ENCODE peak calls at places on chromosome 17, in seven cellular contexts. A, Z, U, S, H, J and W are unnamed samples.

GRCh38 chr17:49996495-49997255 is 1.7 kb upstream of the DLX3 start:
- DNase-seq in A (peak; percentile 56), Z (peak; percentile 56), U (no peak), S (peak; percentile 40), H (peak; percentile 91), J (no peak), W (peak; percentile 45)

GRCh38 chr17:78558181-78558850 is 18.9 kb downstream of the DNAH17 start:
- DNase-seq in A (no peak), Z (no peak), U (no peak), S (peak; percentile 30), H (no peak), J (no peak), W (no peak)

GRCh38 chr17:50638851-50639767 is 4.4 kb downstream of the ABCC3 start:
- DNase-seq in A (no peak), Z (peak; percentile 98), U (peak; percentile 99), S (peak; percentile 99), H (peak; percentile 87), J (peak; percentile 89), W (peak; percentile 98)

GRCh38 chr17:6269474-6269873 is 165.4 kb downstream of the AIPL1 start:
- DNase-seq in A (no peak), Z (no peak), U (no peak), S (peak; percentile 40), H (no peak), J (peak; percentile 4), W (peak; percentile 27)

GRCh38 chr17:78337244-78338109 is 22.4 kb downstream of the SOCS3 start:
- DNase-seq in A (no peak), Z (no peak), U (peak; percentile 90), S (peak; percentile 75), H (no peak), J (no peak), W (peak; percentile 23)

GRCh38 chr17:32529604-32530003 is 42.8 kb downstream of the CDK5R1 start:
- DNase-seq in A (no peak), Z (no peak), U (no peak), S (peak; percentile 34), H (no peak), J (no peak), W (no peak)

GRCh38 chr17:38705803-38706624 is 941 bp downstream of the MLLT6 start:
- DNase-seq in A (no peak), Z (no peak), U (no peak), S (peak; percentile 53), H (peak; percentile 79), J (no peak), W (peak; percentile 75)

GRCh38 chr17:42361781-42362186 is 26.5 kb downstream of the STAT3 start:
- DNase-seq in A (no peak), Z (no peak), U (no peak), S (no peak), H (no peak), J (no peak), W (peak; percentile 61)

GRCh38 chr17:82489851-82490511 is 29.6 kb upstream of the FOXK2 start:
- DNase-seq in A (no peak), Z (no peak), U (no peak), S (no peak), H (no peak), J (no peak), W (no peak)

GRCh38 chr17:28882154-28882895 is 15.2 kb downstream of the FLOT2 start:
- DNase-seq in A (no peak), Z (no peak), U (no peak), S (no peak), H (no peak), J (no peak), W (no peak)

GRCh38 chr17:18257268-18257681 is 1.3 kb downstream of the FLII start:
- DNase-seq in A (no peak), Z (peak; percentile 50), U (peak; percentile 81), S (no peak), H (peak; percentile 61), J (no peak), W (no peak)

GRCh38 chr17:81241648-81242420 is 2.7 kb downstream of the NDUFAF8 start:
- DNase-seq in A (peak; percentile 50), Z (peak; percentile 50), U (no peak), S (peak; percentile 48), H (peak; percentile 83), J (no peak), W (no peak)

GRCh38 chr17:7380321-7380720 is 568 bp upstream of the TNK1 start:
- DNase-seq in A (no peak), Z (peak; percentile 62), U (no peak), S (peak; percentile 71), H (peak; percentile 71), J (no peak), W (peak; percentile 52)

GRCh38 chr17:11177340-11177739 is 63.7 kb upstream of the SHISA6 start:
- DNase-seq in A (no peak), Z (no peak), U (no peak), S (no peak), H (no peak), J (no peak), W (no peak)

GRCh38 chr17:5510776-5511175 is 24.4 kb downstream of the MIS12 start:
- DNase-seq in A (no peak), Z (no peak), U (no peak), S (no peak), H (no peak), J (no peak), W (no peak)

GRCh38 chr17:28124962-28125361 is 82.5 kb downstream of the NLK start:
- DNase-seq in A (no peak), Z (no peak), U (no peak), S (no peak), H (no peak), J (no peak), W (no peak)

GRCh38 chr17:82118178-82118814 is 20.3 kb upstream of the FASN start:
- DNase-seq in A (no peak), Z (no peak), U (no peak), S (no peak), H (no peak), J (no peak), W (no peak)

GRCh38 chr17:73986641-73987177 is 216.8 kb upstream of the RPL38 start:
- DNase-seq in A (no peak), Z (no peak), U (no peak), S (no peak), H (no peak), J (no peak), W (no peak)

GRCh38 chr17:18280766-18281165 is 20.3 kb downstream of the MIEF2 start:
- DNase-seq in A (no peak), Z (no peak), U (no peak), S (peak; percentile 14), H (no peak), J (no peak), W (no peak)

GRCh38 chr17:39181303-39181702 is 15.3 kb upstream of the ARL5C start:
- DNase-seq in A (no peak), Z (no peak), U (no peak), S (no peak), H (no peak), J (no peak), W (no peak)

DNA sequence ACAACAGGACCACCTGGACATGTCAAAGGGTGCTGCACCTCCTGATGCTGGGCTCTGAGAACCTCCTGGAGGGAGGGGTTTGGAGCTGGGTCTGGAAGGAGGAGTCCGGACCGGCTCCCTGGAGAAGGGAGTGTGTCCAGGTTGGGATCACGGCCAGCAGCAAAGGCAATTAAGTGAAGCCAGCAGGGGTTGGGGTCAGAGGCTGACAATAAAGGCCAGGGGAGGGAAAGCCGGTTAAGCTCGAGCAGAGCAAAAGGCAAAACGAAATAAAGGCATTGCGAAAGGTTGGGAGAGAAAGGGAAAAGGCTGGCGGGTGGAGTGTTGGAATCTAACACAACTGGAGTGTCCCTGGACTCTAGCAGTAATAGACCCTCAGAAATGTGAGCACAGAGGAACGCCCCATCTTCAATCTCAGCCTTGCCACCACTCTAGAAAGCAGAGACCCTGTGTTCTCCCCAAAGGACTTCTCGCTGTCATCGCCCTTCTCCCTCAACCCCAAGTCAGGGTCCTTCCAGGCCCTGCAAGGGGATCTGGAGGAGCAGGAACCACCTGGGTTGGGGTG is 905 bp upstream of the CACNG4 start:
- DNase-seq in A (no peak), Z (no peak), U (no peak), S (no peak), H (no peak), J (no peak), W (no peak)
- H3K4me3 ChIP-seq in A (no peak overlapping the region), Z (no peak overlapping the region), U (peak overlapping the region; percentile 47), S (no peak overlapping the region), H (no peak overlapping the region), J (no peak overlapping the region), W (no peak overlapping the region)

GRCh38 chr17:55158439-55158838 is 106.3 kb upstream of the HLF start:
- DNase-seq in A (no peak), Z (no peak), U (no peak), S (peak; percentile 3), H (no peak), J (no peak), W (no peak)

GRCh38 chr17:55161935-55162555 is 102.7 kb upstream of the HLF start:
- DNase-seq in A (no peak), Z (no peak), U (no peak), S (peak; percentile 38), H (no peak), J (peak; percentile 42), W (no peak)

GRCh38 chr17:55162556-55162946 is 102.2 kb upstream of the HLF start:
- DNase-seq in A (no peak), Z (no peak), U (no peak), S (no peak), H (no peak), J (no peak), W (no peak)

GRCh38 chr17:55159251-55159650 is 105.5 kb upstream of the HLF start:
- DNase-seq in A (no peak), Z (no peak), U (no peak), S (no peak), H (no peak), J (no peak), W (no peak)

GRCh38 chr17:55160501-55160900 is 104.3 kb upstream of the HLF start:
- DNase-seq in A (no peak), Z (no peak), U (no peak), S (no peak), H (no peak), J (no peak), W (no peak)
- H3K9me3 ChIP-seq in A (no peaks in the 10 kb centered on the region), Z (no peaks in the 10 kb centered on the region), U (no peaks in the 10 kb centered on the region), S (no peaks in the 10 kb centered on the region), H (no peaks in the 10 kb centered on the region), J (no peaks in the 10 kb centered on the region), W (no peaks in the 10 kb centered on the region)

DNA sequence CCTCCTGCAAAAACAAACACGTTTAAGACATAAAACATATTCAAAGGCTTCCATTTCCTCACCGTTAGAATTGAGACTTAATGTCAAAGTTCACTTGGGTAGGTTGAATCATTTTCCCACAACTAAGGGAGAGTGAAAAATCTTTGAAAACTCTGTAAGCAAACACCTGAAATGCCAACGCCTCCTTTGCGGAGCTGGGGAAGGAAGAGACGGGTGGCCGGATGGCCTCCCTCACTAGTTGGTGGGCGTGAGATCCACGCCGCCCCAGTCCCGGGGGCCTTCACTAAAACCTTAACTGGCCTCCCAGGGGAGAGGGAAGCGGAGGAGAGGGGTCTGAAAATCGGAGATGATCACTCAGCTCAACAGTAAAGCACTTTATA is 762 bp downstream of the DCAKD start:
- DNase-seq in A (peak; percentile 8), Z (no peak), U (no peak), S (peak; percentile 14), H (no peak), J (no peak), W (peak; percentile 53)
- H3K27ac ChIP-seq in A (peak overlapping the region; percentile 90), Z (peak overlapping the region; percentile 98), U (peak overlapping the region; percentile 97), S (peak overlapping the region; percentile 97), H (peak overlapping the region; percentile 61), J (peak overlapping the region; percentile 94), W (peak overlapping the region; percentile 93)

DNA sequence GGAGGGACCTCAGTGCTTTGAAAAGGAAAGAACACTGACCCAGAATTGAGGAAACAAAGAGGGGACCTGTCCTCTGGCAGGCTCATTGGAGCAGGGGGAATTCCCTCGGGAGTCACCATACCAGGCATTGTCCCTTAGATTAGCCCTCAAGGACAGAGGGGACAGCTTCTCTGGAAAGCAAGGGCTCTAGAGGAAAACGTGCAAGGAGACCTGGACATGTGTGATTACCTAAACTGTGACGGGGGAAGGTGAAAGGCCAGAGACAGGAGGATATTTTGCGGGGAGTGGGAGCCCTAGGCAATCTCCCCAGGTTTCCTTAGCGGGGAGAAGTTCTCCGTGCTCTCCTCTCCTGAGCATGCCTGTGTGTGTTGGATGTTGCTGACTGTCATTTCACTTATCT is 7.5 kb upstream of the FZD2 start:
- DNase-seq in A (no peak), Z (no peak), U (no peak), S (no peak), H (no peak), J (no peak), W (no peak)
- H3K4me3 ChIP-seq in A (no peak overlapping the region), Z (no peak overlapping the region), U (no peak overlapping the region), S (no peak overlapping the region), H (no peak overlapping the region), J (no peak overlapping the region), W (no peak overlapping the region)